ENCODE peak calls at places on chromosomes 2 and 18, in five cellular contexts. W is left cardiac atrium; J is cardiac fibroblast; M is stimulated activated CD4-positive, alpha-beta T cell treated with anti-CD3 and anti-CD28 coated beads, Interleukin-2, amount 100 ng/mL, for 24 hours; Q is T follicular helper cell. I is an unnamed sample.

GRCh38 chr2:80378-80777 is 34.1 kb upstream of the FAM110C start:
- DNase-seq in J (no peak), M (no peak), Q (no peak), W (no peak), I (no peak)

GRCh38 chr2:24984912-24985311 is 13.2 kb upstream of the DNAJC27 start:
- DNase-seq in W (peak), Q (no peak), M (no peak), J (peak), I (no peak)

GRCh38 chr2:112161431-112162145 is 23.4 kb downstream of the FBLN7 start:
- DNase-seq in W (no peak), M (no peak), Q (no peak), J (no peak), I (no peak)

GRCh38 chr2:144515694-144516416 is 4.1 kb downstream of the ZEB2 start:
- DNase-seq in J (peak), M (peak), W (peak), Q (no peak), I (peak)

GRCh38 chr2:210445116-210445707 is 31.3 kb downstream of the LANCL1 start:
- DNase-seq in J (peak), W (no peak), Q (no peak), M (no peak), I (peak)

GRCh38 chr18:25510096-25510495 is 158.1 kb upstream of the ZNF521 start:
- DNase-seq in J (no peak), W (no peak), M (no peak), Q (no peak), I (no peak)

GRCh38 chr2:195779491-195779890 is 122.5 kb downstream of the SLC39A10 start:
- DNase-seq in J (no peak), W (no peak), Q (no peak), M (no peak), I (no peak)

GRCh38 chr2:3645745-3646389 is 12.1 kb upstream of the ALLC start:
- DNase-seq in J (no peak), Q (no peak), W (no peak), M (no peak), I (no peak)

GRCh38 chr18:12777543-12777942 is 74.7 kb downstream of the PSMG2 start:
- DNase-seq in W (no peak), M (no peak), Q (no peak), J (no peak), I (no peak)

GRCh38 chr2:117942551-117942950 is 71.3 kb downstream of the CCDC93 start:
- DNase-seq in J (no peak), W (no peak), M (no peak), Q (no peak), I (no peak)

GRCh38 chr2:20674974-20675679 is 8.2 kb downstream of the GDF7 start:
- DNase-seq in M (no peak), W (peak), J (peak), Q (no peak), I (peak)

GRCh38 chr2:7726989-7727388 is 809.8 kb downstream of the RNF144A start:
- DNase-seq in J (no peak), W (no peak), M (no peak), Q (no peak), I (no peak)

GRCh38 chr2:113181491-113182051 is 7.8 kb downstream of the PSD4 start:
- DNase-seq in M (no peak), J (no peak), W (no peak), Q (no peak), I (peak)

GRCh38 chr18:57898506-57899124 is 95.5 kb upstream of the ATP8B1 start:
- DNase-seq in W (no peak), M (no peak), Q (no peak), J (peak), I (peak)

GRCh38 chr2:238847841-238848565 is at the start of gene TWIST2:
- DNase-seq in Q (no peak), W (peak), J (peak), M (no peak), I (peak)

GRCh38 chr2:219632758-219633101 is 5.3 kb downstream of the SLC4A3 start:
- DNase-seq in Q (no peak), M (no peak), W (no peak), J (no peak), I (no peak)

GRCh38 chr2:237471457-237472186 is 15.4 kb upstream of the MLPH start:
- DNase-seq in W (no peak), Q (no peak), M (peak), J (peak), I (peak)

GRCh38 chr2:46400041-46400440 is 79.3 kb upstream of the TMEM247 start:
- DNase-seq in W (no peak), M (no peak), Q (no peak), J (no peak), I (no peak)

GRCh38 chr2:37573406-37573805 is 98.0 kb downstream of the CDC42EP3 start:
- DNase-seq in W (no peak), M (no peak), Q (no peak), J (no peak), I (no peak)

GRCh38 chr2:933734-934295 is 16.8 kb upstream of the SNTG2 start:
- DNase-seq in Q (no peak), M (no peak), W (no peak), J (peak), I (no peak)

GRCh38 chr2:98387478-98387877 is 41.2 kb downstream of the CNGA3 start:
- DNase-seq in J (no peak), Q (no peak), W (no peak), M (no peak), I (no peak)

GRCh38 chr2:9462872-9463697 is 11.3 kb upstream of the IAH1 start:
- DNase-seq in Q (no peak), M (no peak), J (no peak), W (no peak), I (no peak)

GRCh38 chr2:17336458-17336857 is 181.8 kb downstream of the RAD51AP2 start:
- DNase-seq in Q (no peak), W (no peak), J (no peak), M (no peak), I (no peak)

GRCh38 chr2:45821558-45822271 is 170.2 kb downstream of the PRKCE start:
- DNase-seq in M (no peak), Q (no peak), J (peak), W (peak), I (peak)

GRCh38 chr18:9058426-9058825 is 44.1 kb upstream of the NDUFV2 start:
- DNase-seq in W (no peak), Q (no peak), M (no peak), J (peak), I (no peak)

GRCh38 chr18:79283341-79283879 is 112.3 kb upstream of the NFATC1 start:
- DNase-seq in M (no peak), Q (no peak), J (no peak), W (no peak), I (no peak)

GRCh38 chr18:13259701-13260100 is 41.1 kb downstream of the LDLRAD4 start:
- DNase-seq in W (no peak), J (no peak), Q (no peak), M (no peak), I (no peak)

GRCh38 chr2:187527262-187527661 is 27.0 kb downstream of the TFPI start:
- DNase-seq in W (no peak), Q (no peak), J (peak), M (no peak), I (peak)

GRCh38 chr2:162282765-162283425 is 35.6 kb downstream of the IFIH1 start:
- DNase-seq in W (no peak), Q (no peak), M (no peak), J (peak), I (no peak)

GRCh38 chr2:146615778-146616177 is 1229.1 kb upstream of the ACVR2A start:
- DNase-seq in W (no peak), J (no peak), M (no peak), Q (no peak), I (no peak)

GRCh38 chr2:225454412-225454811 is 54.9 kb downstream of the NYAP2 start:
- DNase-seq in M (no peak), Q (no peak), W (no peak), J (no peak), I (no peak)